ENCODE peak calls at places on chromosomes 6 and 20, in six cellular contexts. Q is CD8-positive, alpha-beta T cell; L is OCI-LY7; K is upper lobe of left lung; B is mesendoderm; Y is A673. J is an unnamed sample.

GRCh38 chr6:142824491-142824890 is 120.5 kb downstream of the HIVEP2 start:
- DNase-seq in Q (no peak), L (no peak), K (no peak), B (no peak), Y (no peak), J (no peak)

GRCh38 chr6:129890164-129890563 is 29.0 kb upstream of the TMEM244 start:
- DNase-seq in Q (no peak), L (no peak), K (no peak), B (peak), Y (peak), J (peak)

GRCh38 chr6:38391909-38392614 is 247.7 kb downstream of the BTBD9 start:
- DNase-seq in Q (no peak), L (no peak), K (no peak), B (no peak), Y (no peak), J (no peak)

GRCh38 chr6:26157150-26157837 is 70.1 kb downstream of the HFE start:
- DNase-seq in Q (peak), L (peak), K (peak), B (peak), Y (no peak), J (peak)

GRCh38 chr6:15946701-15947390 is 182.0 kb upstream of the MYLIP start:
- DNase-seq in Q (no peak), L (no peak), K (no peak), B (no peak), Y (no peak), J (no peak)

GRCh38 chr20:18514127-18514526 is 6.4 kb downstream of the SEC23B start:
- DNase-seq in Q (no peak), L (no peak), K (no peak), B (no peak), Y (no peak), J (no peak)

GRCh38 chr20:47220161-47220582 is 136.3 kb downstream of the ZMYND8 start:
- DNase-seq in Q (peak), L (peak), K (no peak), B (peak), Y (peak), J (no peak)

GRCh38 chr6:42136508-42137191 is 5.8 kb downstream of the C6orf132 start:
- DNase-seq in Q (peak), L (peak), K (no peak), B (peak), Y (peak), J (peak)

GRCh38 chr6:47648031-47648430 is 50.3 kb upstream of the ADGRF4 start:
- DNase-seq in Q (no peak), L (no peak), K (no peak), B (no peak), Y (no peak), J (no peak)

GRCh38 chr20:45020236-45020886 is 54.0 kb downstream of the STK4 start:
- DNase-seq in Q (no peak), L (no peak), K (peak), B (no peak), Y (no peak), J (no peak)

GRCh38 chr20:45049904-45050471 is 50.9 kb downstream of the KCNS1 start:
- DNase-seq in Q (no peak), L (peak), K (no peak), B (no peak), Y (no peak), J (no peak)

GRCh38 chr6:144284474-144284752 is 722 bp upstream of the UTRN start:
- DNase-seq in Q (no peak), L (no peak), K (no peak), B (no peak), Y (no peak), J (no peak)

GRCh38 chr6:108850669-108851467 is 2.6 kb downstream of the ARMC2 start:
- DNase-seq in Q (no peak), L (no peak), K (peak), B (no peak), Y (no peak), J (no peak)

GRCh38 chr6:36642913-36643817 is 35.3 kb upstream of the CDKN1A start:
- DNase-seq in Q (no peak), L (no peak), K (peak), B (no peak), Y (no peak), J (peak)

GRCh38 chr6:36335465-36336209 is 1.1 kb downstream of the BNIP5 start:
- DNase-seq in Q (no peak), L (no peak), K (no peak), B (no peak), Y (no peak), J (no peak)

GRCh38 chr20:50594231-50594590 is 84.0 kb downstream of the PTPN1 start:
- DNase-seq in Q (no peak), L (no peak), K (no peak), B (no peak), Y (no peak), J (no peak)

GRCh38 chr6:38687549-38687948 is 15.4 kb downstream of the GLO1 start:
- DNase-seq in Q (no peak), L (no peak), K (no peak), B (no peak), Y (no peak), J (no peak)

GRCh38 chr20:7152071-7152470 is 384.6 kb downstream of the BMP2 start:
- DNase-seq in Q (no peak), L (no peak), K (no peak), B (peak), Y (no peak), J (no peak)
- H3K27ac ChIP-seq in Q (no peak), L (no peak), K (no peak), B (no peak), Y (no peak), J (no peak)

DNA sequence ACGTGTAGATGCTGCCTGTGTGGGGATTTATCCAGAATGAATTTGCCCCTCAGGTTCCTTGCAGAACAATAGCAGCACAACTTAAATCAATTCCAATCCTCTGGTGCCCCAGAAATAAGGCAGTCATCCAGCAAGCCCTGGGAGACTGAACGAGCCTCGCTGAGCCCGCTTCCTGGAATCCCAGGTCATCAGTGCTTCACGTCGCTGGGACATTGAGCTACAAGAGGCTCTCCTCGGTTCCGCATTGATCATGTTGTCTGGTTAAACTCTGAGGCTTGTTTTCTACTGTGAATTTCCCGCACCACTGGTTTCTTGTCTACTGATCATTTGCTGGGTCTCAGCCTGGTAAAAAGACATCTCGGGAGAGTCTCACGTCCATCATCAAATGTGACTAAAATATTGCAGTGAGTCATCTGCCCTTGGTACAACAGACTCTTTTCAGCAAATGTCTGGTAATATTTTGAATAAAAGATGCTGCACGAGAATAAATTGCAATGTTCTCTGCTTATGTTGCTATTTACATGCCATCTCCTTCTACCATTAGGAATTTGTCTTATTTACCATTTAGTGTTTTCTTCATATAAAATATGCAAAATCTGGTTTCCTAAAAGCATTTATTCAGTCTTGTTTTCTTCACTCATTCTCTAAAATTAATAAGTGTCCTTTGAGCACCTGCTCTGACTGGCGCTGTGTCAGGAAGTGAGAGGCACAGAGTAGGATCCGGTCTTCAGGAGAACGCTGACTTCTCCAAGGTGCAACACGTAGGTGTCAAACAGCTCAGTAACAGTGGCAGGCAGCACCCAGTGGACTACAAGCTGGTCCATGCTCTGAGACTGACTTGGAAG is 569.3 kb downstream of the QKI start:
- DNase-seq in Q (no peak), L (no peak), K (no peak), B (no peak), Y (no peak), J (no peak)
- H3K27ac ChIP-seq in Q (no peak), L (no peak), K (no peak), B (no peak), Y (no peak), J (no peak)

DNA sequence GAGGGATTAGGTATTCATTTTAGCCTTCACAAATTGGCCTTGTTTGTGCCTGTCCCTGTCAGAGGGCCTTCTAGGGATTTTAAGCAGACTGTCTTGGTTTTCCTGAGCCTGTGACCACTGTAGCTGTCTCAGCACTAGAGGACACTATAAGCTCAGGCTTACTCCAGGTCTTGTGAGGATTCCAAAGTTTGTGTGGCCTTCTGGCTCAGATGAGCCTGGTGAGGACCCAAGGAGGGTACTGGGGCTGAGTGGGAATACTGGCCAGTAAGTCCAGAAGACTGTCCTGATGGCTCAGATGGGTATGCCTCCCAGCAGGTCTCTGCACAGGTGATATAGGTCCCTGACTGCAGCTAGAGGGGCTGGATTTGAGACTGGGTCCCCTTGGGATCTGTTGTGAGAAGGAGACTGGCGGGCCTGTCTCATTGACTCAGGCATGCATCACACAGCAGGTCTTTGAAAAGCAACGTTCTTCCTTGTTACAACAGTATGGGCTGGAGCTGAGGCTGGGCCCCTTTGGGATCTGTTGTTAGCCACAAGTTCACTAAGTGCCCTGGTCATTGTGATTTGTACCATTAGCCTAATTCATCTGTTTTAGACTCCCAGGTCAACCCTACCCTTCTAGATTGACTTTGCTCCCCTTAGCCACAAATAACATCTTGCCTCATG is 26.3 kb upstream of the TFB1M start:
- DNase-seq in Q (no peak), L (no peak), K (no peak), B (peak), Y (peak), J (peak)
- H3K27ac ChIP-seq in Q (no peak), L (no peak), K (no peak), B (no peak), Y (no peak), J (peak)

GRCh38 chr20:409697-410559 is 1.8 kb downstream of the RBCK1 start:
- DNase-seq in Q (no peak), L (peak), K (no peak), B (no peak), Y (no peak), J (no peak)
- H3K27ac ChIP-seq in Q (peak), L (peak), K (peak), B (no peak), Y (no peak), J (no peak)

GRCh38 chr20:63860325-63861051 is 810 bp upstream of the ABHD16B start:
- DNase-seq in Q (no peak), L (no peak), K (peak), B (no peak), Y (no peak), J (no peak)

GRCh38 chr20:63856111-63856511 is 5.2 kb upstream of the ABHD16B start:
- DNase-seq in Q (no peak), L (no peak), K (no peak), B (peak), Y (no peak), J (no peak)

GRCh38 chr20:63859166-63859699 is 2.1 kb upstream of the ABHD16B start:
- DNase-seq in Q (no peak), L (no peak), K (no peak), B (no peak), Y (no peak), J (no peak)

GRCh38 chr20:63857751-63858392 is 3.4 kb upstream of the ABHD16B start:
- DNase-seq in Q (no peak), L (no peak), K (no peak), B (no peak), Y (no peak), J (no peak)

GRCh38 chr20:63858393-63859165 is 2.7 kb upstream of the ABHD16B start:
- DNase-seq in Q (no peak), L (peak), K (no peak), B (peak), Y (peak), J (peak)
- H3K27ac ChIP-seq in Q (peak), L (no peak), K (peak), B (peak), Y (peak), J (no peak)

DNA sequence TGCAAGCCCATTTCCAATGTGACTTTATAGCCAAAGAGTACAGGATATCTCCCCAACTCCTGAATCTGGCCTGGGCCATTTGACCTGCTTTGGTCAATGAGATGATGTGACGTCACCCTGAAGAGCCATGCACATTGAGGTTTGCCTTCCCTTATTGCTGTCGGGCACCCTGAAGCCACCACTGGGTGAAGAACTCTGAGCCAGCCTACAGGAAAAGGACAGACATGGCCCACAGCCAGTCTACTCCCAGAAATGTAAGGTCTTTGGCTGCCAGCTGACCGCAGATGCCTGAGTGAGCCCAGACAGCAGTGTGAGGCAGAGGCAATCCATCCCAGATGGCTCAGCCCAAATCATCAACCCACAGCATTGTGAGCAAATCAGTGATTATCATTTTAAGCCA is 3.7 kb upstream of the SYNDIG1 start:
- DNase-seq in Q (no peak), L (no peak), K (no peak), B (no peak), Y (no peak), J (no peak)
- H3K27ac ChIP-seq in Q (no peak), L (no peak), K (no peak), B (no peak), Y (no peak), J (no peak)

GRCh38 chr20:31707258-31707615 is 15.4 kb downstream of the BCL2L1 start:
- DNase-seq in Q (no peak), L (no peak), K (no peak), B (no peak), Y (no peak), J (no peak)

GRCh38 chr20:31704225-31705119 is 18.2 kb downstream of the BCL2L1 start:
- DNase-seq in Q (no peak), L (no peak), K (peak), B (peak), Y (no peak), J (peak)

GRCh38 chr20:31706607-31707257 is 15.9 kb downstream of the BCL2L1 start:
- DNase-seq in Q (no peak), L (no peak), K (peak), B (no peak), Y (no peak), J (no peak)

GRCh38 chr20:31705191-31705590 is 17.5 kb downstream of the BCL2L1 start:
- DNase-seq in Q (no peak), L (no peak), K (no peak), B (no peak), Y (no peak), J (no peak)

GRCh38 chr20:31705598-31706597 is 16.8 kb downstream of the BCL2L1 start:
- DNase-seq in Q (no peak), L (peak), K (no peak), B (no peak), Y (no peak), J (no peak)
- H3K27ac ChIP-seq in Q (peak), L (peak), K (peak), B (no peak), Y (peak), J (no peak)

GRCh38 chr6:147078602-147079001 is 125.6 kb upstream of the STXBP5 start:
- DNase-seq in Q (no peak), L (no peak), K (no peak), B (no peak), Y (no peak), J (peak)

GRCh38 chr6:147080215-147080614 is 124.0 kb upstream of the STXBP5 start:
- DNase-seq in Q (no peak), L (no peak), K (no peak), B (no peak), Y (no peak), J (no peak)

GRCh38 chr6:147075326-147075840 is 128.8 kb upstream of the STXBP5 start:
- DNase-seq in Q (no peak), L (no peak), K (no peak), B (no peak), Y (no peak), J (no peak)

GRCh38 chr6:147077251-147077650 is 127.0 kb upstream of the STXBP5 start:
- DNase-seq in Q (no peak), L (no peak), K (peak), B (no peak), Y (no peak), J (no peak)

DNA sequence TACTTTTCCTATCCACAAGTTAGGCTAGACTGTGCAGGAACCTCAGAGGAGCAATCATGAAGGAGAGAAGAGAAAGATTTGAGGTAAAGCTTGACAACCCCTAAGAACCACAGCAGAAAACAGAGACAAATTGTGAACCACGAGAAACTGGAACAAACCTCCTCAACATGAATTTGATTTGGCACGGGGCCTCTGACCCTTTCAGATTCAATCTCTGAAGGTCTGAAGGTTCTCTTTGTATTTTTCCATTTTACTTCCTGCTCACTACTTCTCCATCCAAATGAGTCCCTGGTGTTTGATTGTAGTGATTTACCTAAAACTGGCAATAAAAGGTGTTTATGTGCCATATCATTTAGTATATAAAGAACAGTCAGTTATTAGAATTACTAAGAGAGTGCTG is 126.1 kb upstream of the STXBP5 start:
- DNase-seq in Q (no peak), L (no peak), K (no peak), B (no peak), Y (no peak), J (no peak)
- H3K27ac ChIP-seq in Q (no peak), L (no peak), K (no peak), B (no peak), Y (no peak), J (no peak)

DNA sequence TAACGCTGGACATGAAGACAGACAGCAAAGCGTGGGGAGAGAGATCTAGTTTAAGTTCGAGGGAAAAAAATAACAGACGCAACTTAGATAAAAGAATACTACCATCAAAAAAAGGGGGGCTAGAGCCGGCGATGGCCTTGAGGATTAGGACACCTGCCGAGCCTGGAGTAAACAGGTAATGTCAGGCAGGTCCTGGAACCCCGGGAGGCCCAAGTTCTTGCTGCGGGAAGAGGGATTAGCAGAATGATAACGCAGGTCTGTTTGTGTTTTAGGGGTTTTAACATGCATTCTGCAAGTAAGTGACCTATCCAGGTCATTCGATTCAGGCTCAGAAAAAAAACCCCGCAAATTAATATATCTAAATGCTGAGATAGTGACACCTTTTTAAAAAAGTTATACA is 754 bp upstream of the TMEM170B start:
- DNase-seq in Q (no peak), L (peak), K (no peak), B (peak), Y (peak), J (no peak)
- H3K27ac ChIP-seq in Q (peak), L (peak), K (peak), B (no peak), Y (peak), J (no peak)